ENCODE peak calls at places on chromosomes 3 and 15, in nine cellular contexts. V is neural crest cell; C is ELF-1; F is mucosa of descending colon; M is naive thymus-derived CD8-positive, alpha-beta T cell; X is choroid plexus epithelial cell; Y is activated naive CD4-positive, alpha-beta T cell treated with Interleukin-2 at 50 U/mL for 16 hours; G is substantia nigra; I is NAMALWA. A is an unnamed sample.

GRCh38 chr3:65523878-65524277 is 514.8 kb downstream of the MAGI1 start:
- DNase-seq in X (no peak), M (no peak), I (no peak), Y (no peak), V (no peak), G (no peak), F (no peak), C (no peak), A (no peak)

GRCh38 chr15:79101866-79102581 is 11.4 kb upstream of the RASGRF1 start:
- DNase-seq in V (no peak), Y (no peak), X (no peak), I (no peak), G (no peak), F (no peak), M (no peak), C (no peak), A (no peak)

GRCh38 chr3:5840091-5840490 is 652.6 kb downstream of the EDEM1 start:
- DNase-seq in F (no peak), M (no peak), V (no peak), I (no peak), X (peak), Y (no peak), G (no peak), C (no peak), A (no peak)

GRCh38 chr3:130386604-130387263 is 41.3 kb downstream of the COL6A5 start:
- DNase-seq in C (no peak), F (no peak), V (no peak), I (no peak), Y (no peak), M (no peak), G (no peak), X (peak), A (no peak)

GRCh38 chr15:49875392-49875791 is 243.6 kb downstream of the ATP8B4 start:
- DNase-seq in M (no peak), F (no peak), Y (no peak), I (peak), X (no peak), G (no peak), V (no peak), C (no peak), A (no peak)

GRCh38 chr15:100981086-100981485 is 61.9 kb downstream of the LRRK1 start:
- DNase-seq in X (no peak), G (no peak), C (no peak), M (no peak), Y (no peak), F (no peak), I (peak), V (no peak), A (no peak)

GRCh38 chr3:160885791-160886286 is 129.8 kb downstream of the PPM1L start:
- DNase-seq in I (peak), V (peak), F (peak), G (peak), C (peak), X (peak), M (no peak), Y (no peak), A (peak)

GRCh38 chr15:83746231-83746630 is 92.3 kb downstream of the ADAMTSL3 start:
- DNase-seq in G (no peak), C (no peak), M (no peak), X (no peak), V (no peak), I (no peak), F (no peak), Y (no peak), A (no peak)

GRCh38 chr3:138774529-138775253 is 60.0 kb downstream of the PIK3CB start:
- DNase-seq in I (peak), Y (peak), F (no peak), V (no peak), M (no peak), C (no peak), G (no peak), X (peak), A (peak)

GRCh38 chr3:70519913-70520659 is 207.6 kb upstream of the MDFIC2 start:
- DNase-seq in G (no peak), C (no peak), V (no peak), Y (no peak), X (peak), I (no peak), F (no peak), M (no peak), A (no peak)

GRCh38 chr15:73399163-73399562 is 30.4 kb upstream of the HCN4 start:
- DNase-seq in F (no peak), X (no peak), M (no peak), I (no peak), G (no peak), C (no peak), V (no peak), Y (no peak), A (no peak)

GRCh38 chr3:88301273-88302002 is 151.7 kb downstream of the C3orf38 start:
- DNase-seq in I (no peak), C (no peak), G (no peak), F (no peak), M (no peak), V (no peak), Y (no peak), X (peak), A (no peak)

A was measured in pancreas.